ENCODE peak calls at places on chromosomes 2 and 18, in ten cellular contexts. One of them, this sample, is unnamed.

GRCh38 chr2:100647709-100648108 is 84.9 kb downstream of the PDCL3 start:
- DNase-seq in heart right ventricle: no peak
- DNase-seq in HFF-Myc: no peak
- DNase-seq in RWPE1: no peak
- DNase-seq in tibial artery: no peak
- DNase-seq in sigmoid colon: no peak
- DNase-seq in heart left ventricle: no peak
- DNase-seq in neural crest cell: no peak
- DNase-seq in GM12864: no peak
- DNase-seq in mesothelial cell of epicardium: no peak
- DNase-seq in this sample: no peak

GRCh38 chr2:139721454-139721995 is 941.3 kb upstream of the NXPH2 start:
- DNase-seq in sigmoid colon: no peak
- DNase-seq in heart left ventricle: no peak
- DNase-seq in tibial artery: no peak
- DNase-seq in heart right ventricle: no peak
- DNase-seq in GM12864: no peak
- DNase-seq in neural crest cell: no peak
- DNase-seq in HFF-Myc: no peak
- DNase-seq in RWPE1: no peak
- DNase-seq in mesothelial cell of epicardium: no peak
- DNase-seq in this sample: no peak

GRCh38 chr2:224379210-224379609 is 22.7 kb downstream of the FAM124B start:
- DNase-seq in HFF-Myc: no peak
- DNase-seq in RWPE1: no peak
- DNase-seq in sigmoid colon: no peak
- DNase-seq in GM12864: no peak
- DNase-seq in heart right ventricle: no peak
- DNase-seq in mesothelial cell of epicardium: no peak
- DNase-seq in tibial artery: no peak
- DNase-seq in neural crest cell: no peak
- DNase-seq in heart left ventricle: no peak
- DNase-seq in this sample: no peak

GRCh38 chr2:2933421-2933820 is 444.2 kb downstream of the EIPR1 start:
- DNase-seq in tibial artery: no peak
- DNase-seq in heart left ventricle: no peak
- DNase-seq in mesothelial cell of epicardium: no peak
- DNase-seq in RWPE1: no peak
- DNase-seq in GM12864: no peak
- DNase-seq in HFF-Myc: no peak
- DNase-seq in neural crest cell: peak
- DNase-seq in heart right ventricle: no peak
- DNase-seq in sigmoid colon: no peak
- DNase-seq in this sample: no peak

GRCh38 chr2:223941579-223942277 is 3.4 kb downstream of the WDFY1 start:
- DNase-seq in heart right ventricle: no peak
- DNase-seq in sigmoid colon: no peak
- DNase-seq in mesothelial cell of epicardium: no peak
- DNase-seq in GM12864: peak
- DNase-seq in neural crest cell: no peak
- DNase-seq in RWPE1: peak
- DNase-seq in tibial artery: no peak
- DNase-seq in heart left ventricle: no peak
- DNase-seq in HFF-Myc: no peak
- DNase-seq in this sample: no peak

GRCh38 chr2:105504459-105504858 is 105.6 kb upstream of the FHL2 start:
- DNase-seq in heart left ventricle: no peak
- DNase-seq in sigmoid colon: no peak
- DNase-seq in HFF-Myc: no peak
- DNase-seq in neural crest cell: no peak
- DNase-seq in mesothelial cell of epicardium: no peak
- DNase-seq in RWPE1: no peak
- DNase-seq in heart right ventricle: no peak
- DNase-seq in tibial artery: no peak
- DNase-seq in GM12864: no peak
- DNase-seq in this sample: no peak

GRCh38 chr2:128320609-128321420 is 2.1 kb upstream of the HS6ST1 start:
- DNase-seq in heart right ventricle: no peak
- DNase-seq in mesothelial cell of epicardium: no peak
- DNase-seq in RWPE1: no peak
- DNase-seq in GM12864: no peak
- DNase-seq in heart left ventricle: no peak
- DNase-seq in neural crest cell: no peak
- DNase-seq in HFF-Myc: no peak
- DNase-seq in tibial artery: peak
- DNase-seq in sigmoid colon: no peak
- DNase-seq in this sample: peak

GRCh38 chr18:29496276-29496675 is 1319.3 kb upstream of the CDH2 start:
- DNase-seq in tibial artery: no peak
- DNase-seq in sigmoid colon: no peak
- DNase-seq in mesothelial cell of epicardium: no peak
- DNase-seq in RWPE1: no peak
- DNase-seq in neural crest cell: no peak
- DNase-seq in HFF-Myc: no peak
- DNase-seq in heart right ventricle: no peak
- DNase-seq in heart left ventricle: no peak
- DNase-seq in GM12864: no peak
- DNase-seq in this sample: no peak

GRCh38 chr2:178273787-178274360 is 79.6 kb downstream of the OSBPL6 start:
- DNase-seq in neural crest cell: no peak
- DNase-seq in HFF-Myc: no peak
- DNase-seq in tibial artery: no peak
- DNase-seq in RWPE1: no peak
- DNase-seq in mesothelial cell of epicardium: no peak
- DNase-seq in sigmoid colon: no peak
- DNase-seq in heart left ventricle: no peak
- DNase-seq in heart right ventricle: no peak
- DNase-seq in GM12864: no peak
- DNase-seq in this sample: no peak

GRCh38 chr18:39058386-39059000 is 1492.9 kb upstream of the CELF4 start:
- DNase-seq in neural crest cell: no peak
- DNase-seq in HFF-Myc: no peak
- DNase-seq in RWPE1: no peak
- DNase-seq in heart left ventricle: no peak
- DNase-seq in mesothelial cell of epicardium: no peak
- DNase-seq in GM12864: no peak
- DNase-seq in heart right ventricle: no peak
- DNase-seq in tibial artery: no peak
- DNase-seq in sigmoid colon: no peak
- DNase-seq in this sample: no peak

GRCh38 chr2:224369028-224369632 is 32.8 kb downstream of the FAM124B start:
- DNase-seq in RWPE1: peak
- DNase-seq in sigmoid colon: no peak
- DNase-seq in heart left ventricle: no peak
- DNase-seq in GM12864: peak
- DNase-seq in HFF-Myc: no peak
- DNase-seq in neural crest cell: no peak
- DNase-seq in tibial artery: no peak
- DNase-seq in heart right ventricle: no peak
- DNase-seq in mesothelial cell of epicardium: no peak
- DNase-seq in this sample: no peak

DNA sequence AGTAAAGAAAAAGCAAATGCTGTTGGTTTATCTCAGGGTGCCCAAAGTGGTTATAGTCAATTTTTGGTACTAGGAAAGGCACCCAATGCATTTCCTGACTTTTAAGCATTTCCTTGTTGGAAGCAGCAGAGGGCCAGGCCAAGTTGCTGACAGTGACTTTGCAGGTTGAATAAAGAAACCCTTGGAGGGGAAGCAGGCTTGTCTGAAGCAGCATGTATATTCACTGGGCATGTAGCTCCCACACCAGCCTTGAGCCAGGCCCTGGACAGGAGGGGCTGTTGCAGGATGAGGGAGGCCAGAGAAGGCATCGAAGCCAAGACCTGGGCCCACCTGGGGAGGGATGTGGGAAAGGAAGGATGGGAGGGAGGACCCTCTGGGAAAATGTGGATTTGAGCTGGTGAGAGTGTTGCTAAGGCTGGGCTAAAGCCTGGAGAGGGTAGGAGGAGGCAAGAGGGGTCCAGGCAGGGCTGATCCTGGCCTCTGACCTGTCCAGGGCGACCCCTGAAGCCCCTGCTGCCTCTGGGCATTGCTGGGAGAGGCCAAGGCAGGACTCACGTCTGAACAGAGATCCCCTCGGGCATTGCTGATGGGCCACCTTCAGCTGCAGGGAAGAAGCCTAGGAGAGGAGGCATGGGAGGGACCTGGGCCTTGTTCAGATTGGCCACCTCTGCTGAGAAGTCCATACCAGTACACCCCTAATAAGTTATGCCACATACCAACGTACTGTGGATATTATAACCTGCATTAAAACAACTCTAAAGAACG is 79.6 kb downstream of the STPG4 start:
- DNase-seq in tibial artery: no peak
- DNase-seq in RWPE1: no peak
- DNase-seq in sigmoid colon: no peak
- DNase-seq in neural crest cell: no peak
- DNase-seq in mesothelial cell of epicardium: no peak
- DNase-seq in heart left ventricle: peak
- DNase-seq in HFF-Myc: no peak
- DNase-seq in heart right ventricle: no peak
- DNase-seq in GM12864: no peak
- DNase-seq in this sample: peak
- TF ChIP-seq CTCF in tibial artery: no peak
- TF ChIP-seq CTCF in RWPE1: no peak
- TF ChIP-seq CTCF in sigmoid colon: no peak
- TF ChIP-seq CTCF in neural crest cell: no peak
- TF ChIP-seq CTCF in mesothelial cell of epicardium: no peak
- TF ChIP-seq CTCF in heart left ventricle: no peak
- TF ChIP-seq CTCF in HFF-Myc: no peak
- TF ChIP-seq CTCF in heart right ventricle: no peak
- TF ChIP-seq CTCF in GM12864: no peak
- TF ChIP-seq CTCF in this sample: no peak

GRCh38 chr18:48634491-48634890 is 95.7 kb downstream of the CTIF start:
- DNase-seq in neural crest cell: no peak
- DNase-seq in mesothelial cell of epicardium: peak
- DNase-seq in GM12864: no peak
- DNase-seq in RWPE1: no peak
- DNase-seq in heart right ventricle: no peak
- DNase-seq in HFF-Myc: no peak
- DNase-seq in tibial artery: peak
- DNase-seq in sigmoid colon: no peak
- DNase-seq in heart left ventricle: no peak
- DNase-seq in this sample: no peak

GRCh38 chr18:48636436-48636835 is 97.6 kb downstream of the CTIF start:
- DNase-seq in mesothelial cell of epicardium: no peak
- DNase-seq in heart right ventricle: no peak
- DNase-seq in neural crest cell: no peak
- DNase-seq in RWPE1: no peak
- DNase-seq in HFF-Myc: no peak
- DNase-seq in tibial artery: peak
- DNase-seq in heart left ventricle: no peak
- DNase-seq in GM12864: no peak
- DNase-seq in sigmoid colon: no peak
- DNase-seq in this sample: no peak

GRCh38 chr18:48632676-48633257 is 93.9 kb downstream of the CTIF start:
- DNase-seq in heart left ventricle: no peak
- DNase-seq in GM12864: no peak
- DNase-seq in tibial artery: peak
- DNase-seq in RWPE1: no peak
- DNase-seq in HFF-Myc: no peak
- DNase-seq in sigmoid colon: peak
- DNase-seq in neural crest cell: no peak
- DNase-seq in heart right ventricle: no peak
- DNase-seq in mesothelial cell of epicardium: no peak
- DNase-seq in this sample: peak

GRCh38 chr18:48635806-48636205 is 97.0 kb downstream of the CTIF start:
- DNase-seq in sigmoid colon: no peak
- DNase-seq in tibial artery: peak
- DNase-seq in mesothelial cell of epicardium: peak
- DNase-seq in RWPE1: no peak
- DNase-seq in heart right ventricle: no peak
- DNase-seq in neural crest cell: no peak
- DNase-seq in heart left ventricle: no peak
- DNase-seq in GM12864: no peak
- DNase-seq in HFF-Myc: no peak
- DNase-seq in this sample: no peak

GRCh38 chr18:48634975-48635374 is 96.1 kb downstream of the CTIF start:
- DNase-seq in heart left ventricle: no peak
- DNase-seq in sigmoid colon: no peak
- DNase-seq in heart right ventricle: no peak
- DNase-seq in tibial artery: no peak
- DNase-seq in RWPE1: no peak
- DNase-seq in HFF-Myc: no peak
- DNase-seq in GM12864: no peak
- DNase-seq in neural crest cell: no peak
- DNase-seq in mesothelial cell of epicardium: no peak
- DNase-seq in this sample: no peak
- TF ChIP-seq CTCF in heart left ventricle: no peak
- TF ChIP-seq CTCF in sigmoid colon: no peak
- TF ChIP-seq CTCF in heart right ventricle: no peak
- TF ChIP-seq CTCF in tibial artery: no peak
- TF ChIP-seq CTCF in RWPE1: no peak
- TF ChIP-seq CTCF in HFF-Myc: no peak
- TF ChIP-seq CTCF in GM12864: no peak
- TF ChIP-seq CTCF in neural crest cell: no peak
- TF ChIP-seq CTCF in mesothelial cell of epicardium: no peak
- TF ChIP-seq CTCF in this sample: no peak

DNA sequence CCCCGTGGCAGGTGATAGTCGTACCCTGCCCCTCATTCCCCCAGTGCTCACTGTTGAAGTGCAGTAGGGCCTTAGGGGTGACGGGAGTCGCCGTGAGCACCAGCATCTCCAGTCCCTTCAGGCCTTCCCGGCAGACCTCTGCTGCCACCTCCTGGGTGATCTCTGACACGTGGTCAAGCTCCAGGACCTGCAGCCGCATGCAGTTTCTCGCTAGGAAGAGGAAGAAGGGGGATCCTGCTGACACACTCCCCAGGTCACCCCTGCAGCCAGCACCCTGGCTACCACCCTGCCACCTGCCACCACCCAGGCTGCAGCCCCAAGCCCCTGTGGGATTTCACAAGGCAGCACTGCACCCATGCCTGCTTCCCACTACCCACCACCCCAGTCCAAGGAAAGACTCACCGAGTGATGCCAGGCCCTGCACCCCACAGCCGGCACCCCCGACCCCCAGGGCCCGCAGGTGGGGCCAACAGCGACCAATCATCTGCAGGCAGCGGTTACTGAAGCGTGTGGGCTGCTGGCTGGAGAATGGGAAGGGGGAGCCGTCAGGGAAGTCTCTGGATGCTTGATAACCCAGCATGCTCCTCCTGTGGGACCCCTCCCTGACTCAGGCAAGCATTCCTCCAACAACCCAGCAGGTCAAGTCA is 23.8 kb downstream of the FBXO41 start:
- DNase-seq in tibial artery: no peak
- DNase-seq in heart right ventricle: no peak
- DNase-seq in mesothelial cell of epicardium: no peak
- DNase-seq in HFF-Myc: no peak
- DNase-seq in GM12864: no peak
- DNase-seq in neural crest cell: peak
- DNase-seq in sigmoid colon: no peak
- DNase-seq in RWPE1: peak
- DNase-seq in heart left ventricle: peak
- DNase-seq in this sample: no peak
- TF ChIP-seq CTCF in tibial artery: no peak
- TF ChIP-seq CTCF in heart right ventricle: peak
- TF ChIP-seq CTCF in mesothelial cell of epicardium: no peak
- TF ChIP-seq CTCF in HFF-Myc: peak
- TF ChIP-seq CTCF in GM12864: peak
- TF ChIP-seq CTCF in neural crest cell: peak
- TF ChIP-seq CTCF in sigmoid colon: no peak
- TF ChIP-seq CTCF in RWPE1: peak
- TF ChIP-seq CTCF in heart left ventricle: peak
- TF ChIP-seq CTCF in this sample: peak

GRCh38 chr2:144159264-144159663 is 360.7 kb downstream of the ZEB2 start:
- DNase-seq in heart right ventricle: no peak
- DNase-seq in HFF-Myc: no peak
- DNase-seq in RWPE1: no peak
- DNase-seq in heart left ventricle: no peak
- DNase-seq in sigmoid colon: no peak
- DNase-seq in neural crest cell: no peak
- DNase-seq in GM12864: no peak
- DNase-seq in tibial artery: no peak
- DNase-seq in mesothelial cell of epicardium: no peak
- DNase-seq in this sample: no peak
- TF ChIP-seq CTCF in heart right ventricle: no peak
- TF ChIP-seq CTCF in HFF-Myc: no peak
- TF ChIP-seq CTCF in RWPE1: no peak
- TF ChIP-seq CTCF in heart left ventricle: no peak
- TF ChIP-seq CTCF in sigmoid colon: no peak
- TF ChIP-seq CTCF in neural crest cell: no peak
- TF ChIP-seq CTCF in GM12864: no peak
- TF ChIP-seq CTCF in tibial artery: no peak
- TF ChIP-seq CTCF in mesothelial cell of epicardium: peak
- TF ChIP-seq CTCF in this sample: no peak

This sample was measured in kidney.